ENCODE peak calls at places on chromosomes 6 and 20, in six cellular contexts. M is CD4-positive, alpha-beta T cell; Z is tibial artery; Y is DND-41; C is cardiac muscle cell; B is Peyer's patch. V is an unnamed sample.
A peak's percentile ranks its signal among the peaks of the same experiment; 100 is the strongest.

GRCh38 chr6:127180421-127180820 is 62.0 kb downstream of the RSPO3 start:
- DNase-seq in M (no peak), Z (no peak), Y (no peak), C (no peak), B (no peak), V (no peak)

GRCh38 chr6:10343320-10343719 is 71.6 kb downstream of the TFAP2A start:
- DNase-seq in M (no peak), Z (no peak), Y (no peak), C (no peak), B (no peak), V (peak; percentile 6)

GRCh38 chr6:129686941-129687627 is 22.9 kb downstream of the ARHGAP18 start:
- DNase-seq in M (peak; percentile 17), Z (no peak), Y (peak; percentile 83), C (peak; percentile 75), B (peak; percentile 72), V (no peak)

GRCh38 chr6:70394518-70395300 is 18.6 kb upstream of the FAM135A start:
- DNase-seq in M (no peak), Z (no peak), Y (no peak), C (no peak), B (peak; percentile 83), V (no peak)

GRCh38 chr20:23242556-23243180 is 107.9 kb upstream of the NXT1 start:
- DNase-seq in M (no peak), Z (no peak), Y (peak; percentile 2), C (no peak), B (no peak), V (no peak)

GRCh38 chr6:14758421-14759043 is 487.3 kb upstream of the JARID2 start:
- DNase-seq in M (no peak), Z (no peak), Y (no peak), C (no peak), B (peak; percentile 56), V (no peak)

GRCh38 chr6:43052842-43053544 is 658 bp downstream of the CUL7 start:
- DNase-seq in M (peak; percentile 15), Z (no peak), Y (peak; percentile 37), C (peak; percentile 41), B (no peak), V (no peak)

GRCh38 chr20:13338999-13339411 is 117.9 kb downstream of the ISM1 start:
- DNase-seq in M (no peak), Z (no peak), Y (no peak), C (no peak), B (no peak), V (no peak)

GRCh38 chr20:2023151-2023550 is 29.3 kb upstream of the PDYN start:
- DNase-seq in M (no peak), Z (no peak), Y (no peak), C (no peak), B (no peak), V (no peak)

GRCh38 chr20:40160151-40160550 is 528.9 kb downstream of the MAFB start:
- DNase-seq in M (no peak), Z (peak; percentile 75), Y (peak; percentile 65), C (peak; percentile 72), B (peak; percentile 69), V (peak; percentile 47)

DNA sequence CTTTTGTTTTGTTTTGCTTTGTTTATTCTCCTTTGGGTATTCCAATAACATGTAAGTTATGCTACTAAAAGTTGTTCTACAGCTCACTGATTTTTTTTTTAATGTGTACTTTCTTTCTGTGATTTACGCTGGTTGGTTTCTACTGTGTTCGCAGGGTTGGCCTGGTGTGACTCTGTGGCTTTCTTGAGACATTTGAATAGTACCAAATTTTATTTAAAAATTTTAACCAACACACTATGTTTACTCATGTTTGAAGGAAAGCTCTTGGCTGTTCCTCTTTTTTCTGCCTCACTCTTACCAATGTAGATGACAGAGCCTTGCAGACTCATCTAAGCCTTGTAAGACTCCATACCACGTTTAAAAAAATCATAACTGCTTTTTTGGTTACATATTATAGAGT is 1784.9 kb upstream of the DEFB115 start:
- DNase-seq in M (no peak), Z (no peak), Y (no peak), C (no peak), B (no peak), V (no peak)
- H3K9me3 ChIP-seq in M (no peaks in the 10 kb centered on the region), Z (no peaks in the 10 kb centered on the region), Y (no peaks in the 10 kb centered on the region), C (no peaks in the 10 kb centered on the region), B (no peaks in the 10 kb centered on the region), V (no peaks in the 10 kb centered on the region)

GRCh38 chr6:168713013-168713412 is 272.0 kb downstream of the SMOC2 start:
- DNase-seq in M (no peak), Z (no peak), Y (no peak), C (no peak), B (peak; percentile 17), V (no peak)
- H3K9me3 ChIP-seq in M (no peaks in the 10 kb centered on the region), Z (no peaks in the 10 kb centered on the region), Y (peaks cover 3% of the 10 kb centered on the region), C (no peaks in the 10 kb centered on the region), B (no peaks in the 10 kb centered on the region), V (peaks cover 11% of the 10 kb centered on the region)

GRCh38 chr6:37974381-37974780 is 154.9 kb downstream of the ZFAND3 start:
- DNase-seq in M (no peak), Z (no peak), Y (no peak), C (no peak), B (no peak), V (no peak)

GRCh38 chr6:37971263-37971662 is 151.7 kb downstream of the ZFAND3 start:
- DNase-seq in M (no peak), Z (no peak), Y (no peak), C (no peak), B (no peak), V (no peak)

GRCh38 chr6:37974943-37975342 is 155.4 kb downstream of the ZFAND3 start:
- DNase-seq in M (no peak), Z (no peak), Y (no peak), C (no peak), B (no peak), V (no peak)

GRCh38 chr6:37971711-37972410 is 152.3 kb downstream of the ZFAND3 start:
- DNase-seq in M (no peak), Z (no peak), Y (peak; percentile 44), C (no peak), B (no peak), V (no peak)

GRCh38 chr6:37972994-37973757 is 153.6 kb downstream of the ZFAND3 start:
- DNase-seq in M (no peak), Z (no peak), Y (no peak), C (peak; percentile 38), B (no peak), V (no peak)
- H3K9me3 ChIP-seq in M (peaks cover 11% of the 10 kb centered on the region), Z (no peaks in the 10 kb centered on the region), Y (peaks cover 12% of the 10 kb centered on the region), C (no peaks in the 10 kb centered on the region), B (no peaks in the 10 kb centered on the region), V (peaks cover 3% of the 10 kb centered on the region)

GRCh38 chr20:56975838-56976237 is 290.6 kb downstream of the BMP7 start:
- DNase-seq in M (no peak), Z (no peak), Y (no peak), C (no peak), B (no peak), V (no peak)
- H3K9me3 ChIP-seq in M (no peaks in the 10 kb centered on the region), Z (no peaks in the 10 kb centered on the region), Y (no peaks in the 10 kb centered on the region), C (no peaks in the 10 kb centered on the region), B (no peaks in the 10 kb centered on the region), V (no peaks in the 10 kb centered on the region)

GRCh38 chr6:27452496-27452897 is 20.4 kb downstream of the ZNF184 start:
- DNase-seq in M (no peak), Z (no peak), Y (no peak), C (no peak), B (no peak), V (peak; percentile 2)

GRCh38 chr6:27442932-27443331 is 30.0 kb downstream of the ZNF184 start:
- DNase-seq in M (no peak), Z (no peak), Y (no peak), C (no peak), B (no peak), V (no peak)

GRCh38 chr6:27451660-27452390 is 21.1 kb downstream of the ZNF184 start:
- DNase-seq in M (no peak), Z (no peak), Y (no peak), C (no peak), B (no peak), V (peak; percentile 1)

DNA sequence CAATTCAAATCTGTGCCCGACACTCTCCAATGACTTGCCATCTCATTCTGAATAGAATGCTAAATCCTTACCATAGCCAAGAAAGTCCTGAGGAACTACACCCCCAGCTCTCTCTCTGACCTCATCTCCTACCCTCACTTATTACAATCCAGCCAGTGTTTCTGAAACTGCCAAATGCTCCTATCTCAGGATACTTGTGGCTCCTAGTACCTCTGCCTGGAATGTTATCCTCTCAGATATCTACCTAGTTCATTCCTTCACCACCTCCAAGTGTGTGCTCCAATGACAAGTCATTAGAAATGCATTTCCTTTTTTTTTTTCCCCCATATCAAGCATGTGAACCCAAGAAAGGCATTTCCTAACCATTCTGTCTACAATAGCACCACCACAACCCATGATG is 24.4 kb downstream of the ZNF184 start:
- DNase-seq in M (no peak), Z (no peak), Y (no peak), C (no peak), B (no peak), V (no peak)
- H3K9me3 ChIP-seq in M (peaks cover 94% of the 10 kb centered on the region), Z (peaks cover 53% of the 10 kb centered on the region), Y (peaks cover 52% of the 10 kb centered on the region), C (peaks cover 11% of the 10 kb centered on the region), B (peaks cover 73% of the 10 kb centered on the region), V (peaks cover 30% of the 10 kb centered on the region)

V was measured in SJSA1.